ENCODE peak calls at places on chromosomes 11 and 22, in nine cellular contexts. Q is HFF-Myc, P is pancreas, W is colonic mucosa, J is tibial nerve, M is fibroblast of the aortic adventitia, Y is D721Med, O is IMR-90, C is epithelial cell of esophagus. T is an unnamed sample.

GRCh38 chr11:40292636-40293585 is 1166.5 kb downstream of the LRRC4C start:
- DNase-seq in M (no peak), Q (no peak), J (no peak), W (no peak), Y (no peak), O (no peak), C (no peak), P (no peak), T (no peak)

GRCh38 chr22:17130199-17130598 is 9.0 kb upstream of the TMEM121B start:
- DNase-seq in O (peak), C (no peak), Y (no peak), Q (peak), P (no peak), W (no peak), M (no peak), J (no peak), T (no peak)

GRCh38 chr11:60854140-60854846 is 1.5 kb downstream of the PTGDR2 start:
- DNase-seq in O (no peak), C (no peak), Y (no peak), J (no peak), M (no peak), Q (no peak), P (no peak), W (no peak), T (no peak)

GRCh38 chr11:12771875-12772274 is 97.7 kb downstream of the TEAD1 start:
- DNase-seq in W (no peak), O (peak), J (no peak), Q (no peak), P (no peak), C (no peak), M (peak), Y (no peak), T (no peak)

GRCh38 chr11:57092028-57092698 is 89.6 kb upstream of the LRRC55 start:
- DNase-seq in J (no peak), M (no peak), Y (no peak), W (no peak), C (no peak), P (no peak), Q (no peak), O (no peak), T (no peak)

GRCh38 chr11:78961186-78961782 is 386.6 kb upstream of the NARS2 start:
- DNase-seq in Y (no peak), O (peak), Q (no peak), C (peak), P (peak), W (peak), J (no peak), M (peak), T (no peak)

GRCh38 chr22:20763630-20764029 is 10.3 kb upstream of the SERPIND1 start:
- DNase-seq in O (no peak), J (peak), M (no peak), Q (no peak), W (no peak), P (no peak), C (no peak), Y (no peak), T (no peak)

GRCh38 chr11:101169944-101170343 is 40.3 kb upstream of the PGR start:
- DNase-seq in P (no peak), Y (no peak), J (no peak), W (no peak), M (no peak), C (no peak), O (no peak), Q (no peak), T (no peak)

GRCh38 chr22:49462291-49462690 is 365.4 kb downstream of the BRD1 start:
- DNase-seq in J (no peak), M (no peak), W (no peak), Y (no peak), O (no peak), C (no peak), P (no peak), Q (no peak), T (no peak)

GRCh38 chr11:63866211-63866610 is 27.3 kb downstream of the MARK2 start:
- DNase-seq in M (peak), Q (no peak), C (peak), P (peak), Y (no peak), J (peak), O (peak), W (peak), T (no peak)

GRCh38 chr11:122344281-122344680 is 228.3 kb upstream of the BLID start:
- DNase-seq in Y (no peak), Q (peak), C (peak), O (peak), W (no peak), J (no peak), M (peak), P (no peak), T (no peak)

GRCh38 chr11:101466352-101466751 is 117.5 kb downstream of the TRPC6 start:
- DNase-seq in J (no peak), Q (no peak), P (no peak), Y (no peak), O (no peak), C (no peak), W (no peak), M (no peak), T (no peak)

GRCh38 chr11:34126959-34127848 is 21.8 kb downstream of the NAT10 start:
- DNase-seq in O (peak), C (peak), W (no peak), J (no peak), Q (no peak), M (no peak), Y (no peak), P (no peak), T (no peak)

GRCh38 chr22:31081963-31082605 is 966 bp downstream of the SMTN start:
- DNase-seq in P (peak), O (peak), M (peak), C (peak), J (no peak), W (no peak), Y (no peak), Q (no peak), T (no peak)

GRCh38 chr11:3644817-3645235 is at the start of gene ART1:
- DNase-seq in W (no peak), O (no peak), Q (no peak), J (no peak), M (no peak), C (no peak), P (no peak), Y (no peak), T (no peak)
- TF ChIP-seq CTCF in W (no peak), O (no peak), Q (no peak), J (no peak), M (peak), C (no peak), P (no peak), Y (no peak), T (no peak)

GRCh38 chr22:24402460-24403192 is 24.8 kb upstream of the ADORA2A start:
- DNase-seq in C (peak), O (peak), J (peak), Q (peak), Y (no peak), W (peak), P (peak), M (peak), T (peak)

GRCh38 chr22:24400037-24400725 is 27.2 kb upstream of the ADORA2A start:
- DNase-seq in J (no peak), M (no peak), C (no peak), W (no peak), Y (no peak), Q (no peak), O (no peak), P (no peak), T (no peak)

GRCh38 chr22:24400726-24401596 is 26.4 kb upstream of the ADORA2A start:
- DNase-seq in Y (no peak), M (peak), J (no peak), P (no peak), Q (no peak), W (no peak), O (peak), C (no peak), T (no peak)

GRCh38 chr22:24404561-24405275 is 22.7 kb upstream of the ADORA2A start:
- DNase-seq in M (no peak), O (no peak), P (no peak), Y (no peak), W (no peak), J (no peak), C (no peak), Q (no peak), T (no peak)

GRCh38 chr22:24401824-24402434 is 25.5 kb upstream of the ADORA2A start:
- DNase-seq in M (no peak), P (no peak), J (no peak), C (no peak), Y (no peak), Q (no peak), W (no peak), O (no peak), T (no peak)
- TF ChIP-seq CTCF in M (no peak), P (no peak), J (no peak), C (no peak), Y (no peak), Q (no peak), W (no peak), O (no peak), T (no peak)

GRCh38 chr11:83088965-83089364 is 17.3 kb upstream of the RAB30 start:
- DNase-seq in M (no peak), P (no peak), O (no peak), Q (no peak), J (no peak), Y (no peak), C (no peak), W (no peak), T (no peak)
- TF ChIP-seq CTCF in M (no peak), P (no peak), O (no peak), Q (no peak), J (no peak), Y (no peak), C (no peak), W (no peak), T (no peak)

DNA sequence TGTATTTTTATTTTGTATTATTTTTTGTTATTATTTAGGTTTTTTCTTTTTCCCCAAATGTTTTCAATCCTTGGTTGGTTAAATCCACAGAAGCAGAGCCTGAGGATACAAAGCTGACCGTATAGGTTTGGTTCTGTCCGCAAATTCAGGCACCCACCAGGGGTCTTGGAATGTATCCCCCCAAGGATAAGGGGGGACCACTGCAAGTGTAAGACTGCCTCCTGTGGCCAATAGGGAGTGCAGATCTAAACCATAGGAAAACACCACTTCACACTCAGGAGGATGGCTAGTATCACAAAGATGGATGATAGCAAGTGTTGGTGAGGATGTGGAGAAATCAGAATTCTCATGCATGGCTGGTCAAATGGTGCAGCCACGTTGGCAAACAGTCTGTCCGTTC is 20.0 kb downstream of the CPT1A start:
- DNase-seq in W (no peak), J (no peak), Y (no peak), C (no peak), O (no peak), P (no peak), M (no peak), Q (no peak), T (no peak)
- TF ChIP-seq CTCF in W (no peak), J (no peak), Y (no peak), C (no peak), O (no peak), P (no peak), M (no peak), Q (peak), T (no peak)

DNA sequence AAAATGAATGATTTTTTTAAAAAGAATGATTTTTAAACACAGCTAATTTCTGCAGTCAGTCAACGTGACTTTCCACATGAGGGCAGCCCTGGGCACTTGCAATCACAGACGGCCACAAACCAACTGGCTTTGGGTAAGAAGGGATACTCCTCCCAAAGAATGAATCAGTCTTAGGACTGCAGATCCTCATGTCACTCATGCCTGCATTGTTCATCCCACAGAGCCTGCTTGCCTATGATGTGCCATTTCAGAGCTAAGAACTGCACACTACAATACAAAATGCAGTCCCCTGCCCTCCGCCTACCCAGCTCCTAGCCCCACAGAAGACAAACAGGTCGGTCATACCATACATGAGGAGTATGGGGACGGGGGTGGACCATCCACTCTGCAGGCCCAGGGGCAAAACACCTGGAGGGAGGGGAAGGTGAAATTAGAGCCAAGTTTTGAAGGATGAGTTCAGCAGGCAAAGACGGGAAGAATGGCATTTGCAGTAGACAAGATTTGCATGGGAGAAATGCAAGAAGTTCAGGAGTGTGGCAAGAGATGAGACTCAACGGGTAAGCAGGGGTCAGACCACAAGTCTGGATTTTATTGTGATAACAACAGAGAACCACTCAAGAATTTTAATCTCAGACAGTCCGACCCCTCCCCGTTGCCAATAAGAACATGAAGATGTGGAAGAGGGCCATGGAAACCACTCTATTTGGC is 24.7 kb downstream of the PACSIN2 start:
- DNase-seq in Q (no peak), P (peak), C (peak), O (peak), J (no peak), Y (no peak), W (no peak), M (peak), T (no peak)
- TF ChIP-seq CTCF in Q (peak), P (no peak), C (peak), O (peak), J (no peak), Y (peak), W (no peak), M (peak), T (no peak)

GRCh38 chr11:62054081-62054480 is 69.7 kb upstream of the INCENP start:
- DNase-seq in M (no peak), W (no peak), J (no peak), Q (no peak), C (no peak), Y (no peak), O (no peak), P (no peak), T (no peak)

GRCh38 chr11:62057069-62057468 is 66.7 kb upstream of the INCENP start:
- DNase-seq in J (no peak), O (no peak), P (no peak), Q (no peak), C (no peak), W (no peak), Y (no peak), M (no peak), T (no peak)

GRCh38 chr11:62055970-62056369 is 67.8 kb upstream of the INCENP start:
- DNase-seq in C (no peak), P (no peak), M (no peak), Q (no peak), W (no peak), O (no peak), Y (no peak), J (no peak), T (no peak)

GRCh38 chr11:62050716-62051115 is 73.1 kb upstream of the INCENP start:
- DNase-seq in Q (no peak), M (no peak), P (no peak), Y (no peak), W (no peak), J (no peak), O (no peak), C (peak), T (no peak)

DNA sequence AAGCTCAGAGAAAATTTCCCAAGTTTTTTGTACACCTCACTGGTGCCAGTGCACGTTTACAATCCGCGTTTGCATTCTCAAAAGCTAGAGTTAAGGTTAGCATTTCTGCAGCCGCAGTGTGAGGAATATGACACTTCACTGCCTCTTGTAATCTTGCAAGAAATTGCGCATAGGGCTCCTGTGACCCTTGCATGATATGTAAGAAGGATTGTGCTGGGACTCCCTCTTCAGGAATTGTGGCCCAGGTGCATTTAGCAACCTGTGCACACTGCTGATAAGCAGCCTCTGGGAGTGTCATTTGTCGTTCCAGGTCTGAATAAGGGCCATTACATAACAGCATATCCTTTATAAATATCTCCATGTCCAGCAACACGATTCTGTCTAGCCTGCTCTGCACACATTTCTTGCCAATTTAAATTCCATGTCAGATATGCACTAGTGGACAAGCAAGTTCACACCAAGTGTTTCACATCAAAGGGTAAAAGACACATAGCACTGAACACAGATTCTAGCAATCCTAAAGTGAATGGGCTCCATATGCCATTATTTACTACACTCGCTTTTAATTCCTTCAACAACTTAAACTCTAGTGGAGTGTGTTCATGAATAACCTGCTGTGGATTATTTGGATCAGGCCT is 69.2 kb upstream of the INCENP start:
- DNase-seq in Q (no peak), J (no peak), Y (no peak), M (peak), P (peak), C (peak), W (peak), O (peak), T (no peak)
- TF ChIP-seq CTCF in Q (peak), J (no peak), Y (peak), M (peak), P (no peak), C (peak), W (peak), O (peak), T (no peak)

DNA sequence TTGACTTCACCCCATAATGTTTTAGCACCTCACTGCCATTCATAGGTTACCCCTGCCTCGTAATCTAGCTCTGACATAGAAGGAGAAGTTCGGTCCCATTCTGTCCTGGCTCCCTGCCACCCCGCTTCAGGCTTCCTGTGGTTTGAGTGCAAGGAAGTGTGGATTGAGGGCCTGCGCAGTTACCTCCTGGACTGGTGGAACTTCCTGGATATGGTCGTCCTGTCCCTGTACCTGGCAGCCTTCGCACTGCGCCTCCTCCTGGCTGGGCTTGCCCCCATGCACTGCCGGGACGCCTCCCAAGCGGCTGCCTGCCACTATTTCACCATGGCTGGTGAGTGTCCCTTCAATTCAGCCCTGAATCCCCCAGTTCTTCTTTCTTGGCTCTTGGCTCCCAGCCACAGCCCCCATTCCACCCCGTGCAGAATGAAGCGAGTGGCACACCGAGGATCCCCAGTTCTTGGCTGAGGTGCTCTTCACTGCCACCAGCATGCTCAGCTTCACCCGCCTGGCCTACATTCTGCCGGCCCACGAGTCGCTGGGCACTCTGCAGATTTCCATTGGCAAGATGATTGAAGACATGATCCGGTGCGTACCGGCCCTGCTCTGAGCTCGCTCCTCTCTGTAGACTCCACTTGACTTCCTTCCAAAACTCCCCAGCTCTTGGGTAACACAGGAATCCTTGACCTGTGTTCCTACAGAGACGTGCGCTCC is 15.4 kb downstream of the ART5 start:
- DNase-seq in Y (no peak), Q (no peak), J (peak), O (no peak), P (no peak), M (no peak), C (no peak), W (peak), T (no peak)
- TF ChIP-seq CTCF in Y (no peak), Q (no peak), J (no peak), O (no peak), P (no peak), M (no peak), C (no peak), W (no peak), T (no peak)

GRCh38 chr11:117693344-117693743 is 103.7 kb downstream of the DSCAML1 start:
- DNase-seq in Q (no peak), J (no peak), W (no peak), O (no peak), P (no peak), Y (no peak), M (no peak), C (peak), T (no peak)

GRCh38 chr11:117700551-117700950 is 96.5 kb downstream of the DSCAML1 start:
- DNase-seq in J (no peak), M (no peak), Y (no peak), Q (no peak), C (no peak), P (no peak), O (no peak), W (no peak), T (no peak)

GRCh38 chr11:117697319-117697718 is 99.7 kb downstream of the DSCAML1 start:
- DNase-seq in O (no peak), Y (no peak), M (no peak), J (no peak), W (no peak), Q (no peak), C (no peak), P (no peak), T (no peak)

GRCh38 chr11:117691501-117691900 is 105.5 kb downstream of the DSCAML1 start:
- DNase-seq in P (no peak), Q (no peak), M (no peak), O (no peak), Y (no peak), J (no peak), C (no peak), W (no peak), T (no peak)

GRCh38 chr11:117696489-117696888 is 100.5 kb downstream of the DSCAML1 start:
- DNase-seq in J (no peak), W (no peak), O (no peak), P (no peak), Q (no peak), C (no peak), M (no peak), Y (no peak), T (no peak)
- TF ChIP-seq CTCF in J (no peak), W (no peak), O (no peak), P (no peak), Q (no peak), C (no peak), M (no peak), Y (no peak), T (no peak)

DNA sequence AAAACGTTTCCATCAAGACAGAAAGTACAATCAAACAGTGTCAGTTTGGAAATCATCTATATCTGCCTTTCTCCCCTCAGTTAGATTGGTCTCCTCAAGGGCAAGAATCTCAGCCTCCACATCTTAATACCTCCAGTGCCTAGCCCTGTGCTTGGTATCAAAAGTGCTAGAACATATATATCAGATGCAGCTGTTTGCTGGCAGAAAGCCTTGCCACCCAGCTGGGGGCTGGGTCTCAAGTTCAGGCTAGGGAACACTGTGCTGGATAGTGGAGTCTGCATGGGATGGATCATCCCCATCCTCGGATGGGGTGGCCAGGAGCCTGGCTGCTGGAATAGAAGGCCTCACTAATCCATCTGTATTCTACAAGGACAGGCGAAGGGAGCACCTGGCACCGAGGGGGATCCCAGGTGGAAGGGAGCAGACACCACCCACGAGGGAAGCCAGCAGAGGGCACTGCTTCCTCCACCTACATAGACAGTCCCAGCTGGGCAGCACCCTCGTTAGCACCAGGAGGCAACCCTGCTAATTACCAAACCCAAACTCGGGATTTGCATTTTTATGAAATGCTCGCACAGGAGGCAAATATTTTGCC is 602.2 kb downstream of the BUD13 start:
- DNase-seq in W (peak), M (no peak), C (no peak), Y (no peak), J (no peak), P (no peak), O (no peak), Q (no peak), T (no peak)
- TF ChIP-seq CTCF in W (peak), M (no peak), C (no peak), Y (peak), J (no peak), P (no peak), O (no peak), Q (no peak), T (no peak)

T was measured in omental fat pad.